ENCODE peak calls at places on chromosomes 3 and 15, in four cellular contexts. I is K562, D is SK-N-SH, V is GM12878. S is an unnamed sample.

GRCh38 chr15:90087454-90088154 is 14.7 kb downstream of the IDH2 start:
- DNase-seq in I (peak), D (peak), V (no peak), S (no peak)

GRCh38 chr3:20931834-20932233 is 745.8 kb upstream of the SGO1 start:
- DNase-seq in I (no peak), D (no peak), V (no peak), S (no peak)

GRCh38 chr15:25784141-25784540 is 79.0 kb downstream of the ATP10A start:
- DNase-seq in I (no peak), D (no peak), V (no peak), S (no peak)

GRCh38 chr3:33201195-33201594 is 17.4 kb downstream of the SUSD5 start:
- DNase-seq in I (no peak), D (no peak), V (no peak), S (no peak)

GRCh38 chr15:70099966-70100494 is 2.3 kb upstream of the TLE3 start:
- DNase-seq in I (peak), D (no peak), V (no peak), S (no peak)

GRCh38 chr15:52642386-52643361 is 36.5 kb downstream of the ATOSA start:
- DNase-seq in I (no peak), D (no peak), V (no peak), S (no peak)

GRCh38 chr3:39376929-39377634 is 6.1 kb upstream of the SLC25A38 start:
- DNase-seq in I (peak), D (no peak), V (no peak), S (no peak)

GRCh38 chr3:158105124-158105709 is 1.0 kb downstream of the SHOX2 start:
- DNase-seq in I (peak), D (peak), V (no peak), S (peak)

GRCh38 chr15:78565951-78566774 is 843 bp downstream of the CHRNA5 start:
- DNase-seq in I (peak), D (peak), V (no peak), S (peak)
- TF ChIP-seq USF1 in I (no peak), D (no peak), V (no peak), S (no peak)

GRCh38 chr15:83289160-83289559 is 4.7 kb upstream of the BNC1 start:
- DNase-seq in I (no peak), D (no peak), V (no peak), S (no peak)
- TF ChIP-seq USF1 in I (no peak), D (no peak), V (no peak), S (no peak)

GRCh38 chr3:16374047-16375019 is 109.3 kb downstream of the OXNAD1 start:
- DNase-seq in I (no peak), D (no peak), V (no peak), S (no peak)

GRCh38 chr3:16370872-16371740 is 106.1 kb downstream of the OXNAD1 start:
- DNase-seq in I (no peak), D (no peak), V (no peak), S (no peak)

GRCh38 chr3:16372362-16373269 is 107.6 kb downstream of the OXNAD1 start:
- DNase-seq in I (no peak), D (no peak), V (peak), S (no peak)

GRCh38 chr3:16375891-16376290 is 110.9 kb downstream of the OXNAD1 start:
- DNase-seq in I (no peak), D (no peak), V (no peak), S (no peak)

DNA sequence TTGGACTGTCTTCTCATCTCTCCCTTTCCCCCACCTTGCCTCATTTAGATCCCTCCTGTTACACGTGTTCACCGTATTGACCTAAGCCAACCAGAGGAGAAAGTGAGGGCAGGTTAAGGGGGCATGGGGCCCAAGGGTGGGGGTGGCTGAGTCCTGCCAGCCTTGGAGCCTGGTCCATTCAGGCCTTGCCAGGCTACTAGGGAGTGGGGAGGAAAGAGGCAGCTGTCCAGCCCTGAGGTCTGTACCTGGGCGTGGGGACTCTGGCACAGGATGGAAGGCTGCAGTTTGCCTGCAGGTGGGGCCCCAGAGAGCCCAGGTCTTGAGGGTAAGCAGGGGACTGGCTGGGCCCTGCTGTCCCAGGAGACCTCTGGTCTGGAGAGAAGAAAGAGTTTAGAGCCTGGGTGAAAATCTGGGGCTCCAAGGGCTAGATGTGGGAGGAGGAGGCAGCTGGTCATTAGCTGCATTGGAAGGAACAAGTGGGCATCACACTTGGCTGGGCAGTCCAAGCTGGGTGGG is 108.3 kb downstream of the OXNAD1 start:
- DNase-seq in I (no peak), D (no peak), V (no peak), S (no peak)
- TF ChIP-seq USF1 in I (no peak), D (no peak), V (no peak), S (no peak)

GRCh38 chr3:30708472-30708871 is 102.1 kb downstream of the TGFBR2 start:
- DNase-seq in I (no peak), D (no peak), V (no peak), S (no peak)
- TF ChIP-seq USF1 in I (no peak), D (no peak), V (no peak), S (no peak)

GRCh38 chr15:84689858-84690257 is 26.1 kb downstream of the SEC11A start:
- DNase-seq in I (no peak), D (no peak), V (no peak), S (no peak)

GRCh38 chr15:84685304-84685703 is 27.3 kb upstream of the NMB start:
- DNase-seq in I (no peak), D (no peak), V (no peak), S (no peak)

GRCh38 chr15:84681822-84682221 is 23.8 kb upstream of the NMB start:
- DNase-seq in I (no peak), D (no peak), V (no peak), S (no peak)

GRCh38 chr15:84684092-84684491 is 26.1 kb upstream of the NMB start:
- DNase-seq in I (no peak), D (no peak), V (no peak), S (no peak)
- TF ChIP-seq USF1 in I (no peak), D (no peak), V (no peak), S (no peak)